ENCODE peak calls at places on chromosomes 7 and 10, in four cellular contexts. R is thoracic aorta, S is fibroblast of lung, F is Peyer's patch. C is an unnamed sample. For H3K27me3, the result is how much of the 10 kb centered on the place peaks cover.

GRCh38 chr10:54985732-54986131 is 184.7 kb upstream of the PCDH15 start:
- DNase-seq in R (no peak), S (peak), F (no peak), C (peak)

GRCh38 chr10:121553455-121553854 is 44.8 kb downstream of the FGFR2 start:
- DNase-seq in R (no peak), S (no peak), F (no peak), C (no peak)

GRCh38 chr7:115911466-115911865 is 119.1 kb downstream of the TFEC start:
- DNase-seq in R (no peak), S (peak), F (no peak), C (no peak)

GRCh38 chr10:114943000-114943399 is 5.0 kb downstream of the TRUB1 start:
- DNase-seq in R (no peak), S (no peak), F (no peak), C (no peak)

GRCh38 chr10:18294633-18295032 is 154.4 kb downstream of the CACNB2 start:
- DNase-seq in R (no peak), S (no peak), F (no peak), C (no peak)

GRCh38 chr7:16918288-16918895 is 36.6 kb upstream of the AGR3 start:
- DNase-seq in R (no peak), S (peak), F (no peak), C (no peak)

GRCh38 chr10:27369832-27370231 is 129.2 kb upstream of the ACBD5 start:
- DNase-seq in R (no peak), S (peak), F (no peak), C (no peak)

GRCh38 chr7:42549212-42549611 is 312.2 kb upstream of the GLI3 start:
- DNase-seq in R (no peak), S (no peak), F (no peak), C (no peak)

GRCh38 chr10:25747038-25747437 is 187.0 kb upstream of the MYO3A start:
- DNase-seq in R (no peak), S (no peak), F (no peak), C (no peak)

GRCh38 chr7:25665346-25665745 is 437.1 kb upstream of the NPVF start:
- DNase-seq in R (no peak), S (no peak), F (no peak), C (no peak)

GRCh38 chr10:5252177-5253037 is 55.8 kb downstream of the AKR1C4 start:
- DNase-seq in R (no peak), S (no peak), F (no peak), C (no peak)

GRCh38 chr10:35735412-35735811 is 93.3 kb upstream of the FZD8 start:
- DNase-seq in R (no peak), S (no peak), F (no peak), C (no peak)

GRCh38 chr10:92693534-92693893 is 3.8 kb downstream of the HHEX start:
- DNase-seq in R (no peak), S (no peak), F (no peak), C (no peak)

GRCh38 chr7:24786941-24787340 is 29.7 kb upstream of the GSDME start:
- DNase-seq in R (peak), S (peak), F (no peak), C (no peak)

GRCh38 chr10:97407211-97407951 is 6.2 kb upstream of the RRP12 start:
- DNase-seq in R (no peak), S (peak), F (peak), C (peak)

GRCh38 chr10:646118-646524 is 43.3 kb downstream of the DIP2C start:
- DNase-seq in R (no peak), S (no peak), F (no peak), C (no peak)

DNA sequence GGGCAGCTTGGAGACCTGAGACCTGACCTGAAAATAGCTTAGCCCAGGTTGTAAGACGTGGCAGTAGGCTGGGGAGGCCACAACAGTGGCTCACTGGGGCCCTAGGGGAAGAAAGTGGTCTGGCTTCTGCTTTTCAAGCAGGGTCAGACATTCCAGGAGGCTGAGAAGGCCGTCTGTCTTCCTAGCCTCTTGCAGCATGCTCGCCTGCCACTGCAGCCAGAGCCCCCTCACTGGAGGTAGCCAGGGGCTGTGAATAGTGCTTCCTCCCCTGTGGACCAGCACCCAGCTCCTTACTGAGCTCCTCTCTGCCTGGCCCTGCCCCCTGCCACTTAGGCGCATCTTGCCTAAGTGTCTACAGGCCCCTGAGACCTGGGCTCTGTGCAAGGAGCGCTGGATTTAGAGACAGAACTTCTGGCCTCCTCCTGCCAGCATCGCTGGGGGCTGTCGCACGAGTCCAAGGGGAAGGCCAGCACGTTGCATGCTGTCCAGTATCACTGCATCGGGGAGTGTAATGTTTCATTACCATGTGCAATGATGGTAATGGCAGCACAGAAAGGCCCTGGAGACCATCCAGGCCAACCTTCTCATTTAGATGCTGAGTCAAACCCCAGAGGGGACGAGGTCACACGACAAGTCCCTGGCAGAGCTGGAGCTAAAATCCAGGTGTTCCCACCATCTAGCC is 12.7 kb downstream of the ZMIZ1 start:
- DNase-seq in R (no peak), S (peak), F (no peak), C (no peak)
- H3K27ac ChIP-seq in R (peak), S (peak), F (peak), C (no peak)

GRCh38 chr7:149284343-149284742 is 22.3 kb downstream of the ZNF783 start:
- DNase-seq in R (no peak), S (no peak), F (peak), C (peak)
- H3K4me3 ChIP-seq in R (no peak), S (no peak), F (no peak), C (peak)

GRCh38 chr10:62377026-62377415 is 2.9 kb downstream of the ZNF365 start:
- DNase-seq in R (no peak), S (no peak), F (no peak), C (no peak)

GRCh38 chr10:62373995-62374861 is at the start of gene ZNF365:
- DNase-seq in R (no peak), S (peak), F (peak), C (peak)

GRCh38 chr10:62376064-62377025 is 2.2 kb downstream of the ZNF365 start:
- DNase-seq in R (no peak), S (no peak), F (no peak), C (no peak)

GRCh38 chr10:62374862-62375710 is 917 bp downstream of the ZNF365 start:
- DNase-seq in R (no peak), S (no peak), F (no peak), C (peak)

GRCh38 chr10:62373639-62373994 is 552 bp upstream of the ZNF365 start:
- DNase-seq in R (no peak), S (no peak), F (no peak), C (no peak)
- H3K27me3 ChIP-seq in R (under half), S (under half), F (under half), C (under half)

DNA sequence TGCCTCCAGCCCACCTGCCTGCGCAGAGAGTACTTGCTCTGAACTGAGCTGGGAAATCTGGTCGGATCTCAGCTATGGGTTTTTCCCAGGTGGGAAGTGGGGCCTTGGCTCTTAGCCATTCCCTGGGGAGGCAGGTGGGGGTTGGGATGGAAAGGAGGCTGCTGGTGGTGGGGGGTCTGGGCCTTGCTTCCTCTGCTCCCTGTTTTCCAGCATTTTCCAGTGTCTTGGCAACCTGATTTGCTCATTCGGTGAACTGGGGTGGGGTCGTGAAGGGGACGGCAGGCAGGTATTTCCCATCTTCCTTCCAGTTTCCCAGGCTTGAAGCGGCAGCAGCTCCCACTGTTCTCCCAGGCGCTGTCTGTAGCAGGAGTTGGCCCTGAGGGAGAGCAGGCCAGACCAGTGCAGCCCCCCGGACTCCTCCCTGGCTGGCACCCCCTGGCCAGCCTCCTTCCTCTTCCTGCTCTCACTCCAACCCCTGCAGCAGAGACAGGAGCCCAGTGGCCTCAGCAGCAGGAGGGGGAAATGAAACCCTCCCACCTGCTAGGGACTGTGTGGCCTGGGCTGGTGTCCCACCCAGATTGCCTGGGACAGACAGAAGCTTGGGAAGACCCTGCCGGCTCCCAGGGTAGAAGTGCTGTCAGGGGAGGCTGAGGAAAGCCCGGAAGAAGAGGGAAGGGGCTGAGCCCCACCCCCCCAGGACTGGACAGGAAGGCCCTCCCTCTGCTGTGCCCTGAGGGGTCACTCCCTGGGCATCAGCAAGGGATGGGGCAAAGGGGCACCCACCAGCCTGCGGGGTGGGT is 6.6 kb downstream of the TRIM8 start:
- DNase-seq in R (no peak), S (no peak), F (no peak), C (no peak)
- H3K27ac ChIP-seq in R (peak), S (no peak), F (peak), C (peak)

GRCh38 chr10:100654835-100655759 is 90.3 kb upstream of the PAX2 start:
- DNase-seq in R (no peak), S (no peak), F (no peak), C (peak)
- H3K4me3 ChIP-seq in R (peak), S (no peak), F (no peak), C (no peak)

DNA sequence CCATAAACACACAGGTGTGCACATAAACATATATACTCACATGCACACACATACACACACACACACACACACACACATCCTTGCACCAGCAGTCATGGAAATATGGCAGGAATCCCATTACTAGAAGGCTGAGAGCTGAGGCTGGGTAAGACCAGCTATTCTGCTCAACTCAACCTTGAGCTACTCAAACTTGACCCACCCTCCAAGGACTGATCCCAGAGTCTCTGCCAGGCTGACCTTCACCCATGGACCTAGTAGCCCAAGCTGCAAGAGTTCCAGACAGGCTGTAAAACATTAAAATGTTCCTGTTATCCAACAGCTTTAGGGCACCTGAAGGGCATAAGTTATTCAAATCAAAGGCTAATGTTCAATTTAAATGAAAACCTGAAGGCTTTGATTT is 134.6 kb downstream of the FRMD4A start:
- DNase-seq in R (no peak), S (no peak), F (no peak), C (no peak)
- H3K27me3 ChIP-seq in R (under half), S (under half), F (under half), C (under half)

GRCh38 chr7:46198691-46199090 is 277.6 kb upstream of the IGFBP3 start:
- DNase-seq in R (no peak), S (no peak), F (no peak), C (no peak)
- H3K27ac ChIP-seq in R (no peak), S (no peak), F (no peak), C (no peak)

GRCh38 chr7:155467846-155468821 is 10.2 kb downstream of the EN2 start:
- DNase-seq in R (no peak), S (no peak), F (no peak), C (no peak)
- H3K4me3 ChIP-seq in R (peak), S (no peak), F (no peak), C (no peak)

GRCh38 chr7:157658851-157659412 is 322.1 kb downstream of the DNAJB6 start:
- DNase-seq in R (no peak), S (no peak), F (peak), C (no peak)
- H3K27me3 ChIP-seq in R (under half), S (under half), F (under half), C (under half)

DNA sequence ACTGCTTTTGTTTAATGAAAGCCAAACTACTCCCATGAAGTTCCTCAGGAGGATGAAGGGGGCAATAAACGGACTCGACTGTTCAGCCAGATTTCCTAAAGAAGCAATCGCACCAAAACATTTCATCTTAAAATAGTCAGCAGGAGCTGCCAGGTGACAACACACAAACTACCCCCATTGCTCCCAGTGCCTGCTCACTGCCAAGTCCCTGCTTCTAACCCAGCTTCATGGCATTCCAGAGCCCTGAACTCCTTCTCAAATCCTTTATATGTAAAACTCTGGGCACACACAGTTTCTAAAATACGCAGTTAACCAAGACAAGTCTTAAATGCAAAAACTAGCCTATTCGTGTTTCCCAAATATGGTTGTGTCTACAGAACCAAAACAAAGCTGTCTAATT is 110.0 kb downstream of the SORBS1 start:
- DNase-seq in R (no peak), S (no peak), F (no peak), C (no peak)
- H3K27ac ChIP-seq in R (peak), S (no peak), F (no peak), C (no peak)

C was measured in CD4-positive, CD25-positive, alpha-beta regulatory T cell.